ENCODE peak calls at places on chromosomes 11 and 22, in eight cellular contexts. Z, I, J, M, W, K, S and N are unnamed samples.

GRCh38 chr22:29476116-29476515 is 3.9 kb upstream of the NEFH start:
- DNase-seq in I (peak), S (peak), Z (no peak), M (peak), J (no peak), W (no peak), K (no peak), N (no peak)

GRCh38 chr11:68862426-68862825 is 20.7 kb upstream of the CPT1A start:
- DNase-seq in K (no peak), S (no peak), J (no peak), W (no peak), Z (no peak), I (no peak), M (no peak), N (no peak)

GRCh38 chr11:113141010-113141409 is 173.4 kb upstream of the TTC12 start:
- DNase-seq in S (no peak), W (no peak), K (no peak), Z (no peak), M (peak), I (no peak), J (no peak), N (no peak)

GRCh38 chr11:24511518-24511917 is 14.7 kb downstream of the LUZP2 start:
- DNase-seq in J (no peak), Z (no peak), M (no peak), K (no peak), W (no peak), I (no peak), S (no peak), N (no peak)

GRCh38 chr11:96228472-96228871 is 114.5 kb downstream of the MAML2 start:
- DNase-seq in J (peak), M (no peak), W (no peak), I (peak), S (no peak), K (no peak), Z (no peak), N (no peak)

GRCh38 chr11:112810951-112811350 is 150.3 kb upstream of the NCAM1 start:
- DNase-seq in W (no peak), J (no peak), S (no peak), M (no peak), K (no peak), I (no peak), Z (no peak), N (no peak)

GRCh38 chr11:11065396-11065795 is 207.5 kb upstream of the ZBED5 start:
- DNase-seq in J (no peak), I (no peak), Z (no peak), K (no peak), M (no peak), S (no peak), W (no peak), N (no peak)

GRCh38 chr11:64644348-64645242 is 53.6 kb downstream of the SLC22A12 start:
- DNase-seq in M (no peak), Z (no peak), W (peak), J (no peak), I (peak), K (no peak), S (peak), N (no peak)

GRCh38 chr11:61174275-61174674 is 13.0 kb upstream of the VPS37C start:
- DNase-seq in M (no peak), Z (no peak), K (no peak), J (no peak), S (peak), W (no peak), I (no peak), N (no peak)

GRCh38 chr11:57649826-57650738 is at the start of gene YPEL4:
- DNase-seq in S (peak), W (no peak), J (peak), M (peak), K (peak), Z (peak), I (peak), N (no peak)

GRCh38 chr11:34427171-34427805 is 11.4 kb upstream of the CAT start:
- DNase-seq in K (no peak), W (no peak), S (no peak), Z (no peak), I (peak), J (peak), M (no peak), N (no peak)

GRCh38 chr11:70751142-70751734 is 352.9 kb downstream of the CTTN start:
- DNase-seq in J (no peak), W (no peak), M (no peak), S (no peak), I (peak), Z (no peak), K (no peak), N (no peak)

GRCh38 chr11:128532016-128532570 is 55.3 kb downstream of the ETS1 start:
- DNase-seq in Z (no peak), J (no peak), K (no peak), I (no peak), M (no peak), W (no peak), S (no peak), N (no peak)

GRCh38 chr22:42320463-42321416 is 50.3 kb upstream of the TCF20 start:
- DNase-seq in I (no peak), W (no peak), M (no peak), S (no peak), K (no peak), Z (no peak), J (no peak), N (no peak)

GRCh38 chr22:31173386-31174145 is 13.6 kb downstream of the RNF185 start:
- DNase-seq in I (peak), Z (no peak), J (peak), K (no peak), M (no peak), S (no peak), W (no peak), N (no peak)

GRCh38 chr11:7077101-7077500 is 11.7 kb upstream of the RBMXL2 start:
- DNase-seq in K (no peak), M (no peak), W (peak), S (peak), Z (no peak), J (no peak), I (no peak), N (no peak)